ENCODE peak calls at places on chromosome 15, in ten cellular contexts. M is HCT116, B is fibroblast of the aortic adventitia, Z is GM06990, G is PC-9, L is body of pancreas, T is A549, R is hepatocyte, D is OCI-LY7, W is spleen. J is an unnamed sample.
A peak's percentile ranks its signal among the peaks of the same experiment; 100 is the strongest.

GRCh38 chr15:77461486-77461885 is 40.8 kb downstream of the HMG20A start:
- DNase-seq in M (no peak), W (no peak), T (no peak), D (no peak), B (peak; percentile 35), L (no peak), G (no peak), Z (no peak), R (no peak), J (no peak)

GRCh38 chr15:41865490-41866055 is 26.9 kb downstream of the PLA2G4B start:
- DNase-seq in D (no peak), W (no peak), R (no peak), Z (no peak), L (no peak), B (no peak), T (no peak), M (no peak), G (no peak), J (no peak)

GRCh38 chr15:28868744-28869143 is 17.0 kb upstream of the APBA2 start:
- DNase-seq in G (no peak), B (no peak), D (no peak), Z (no peak), W (no peak), M (no peak), T (no peak), R (no peak), L (no peak), J (no peak)

GRCh38 chr15:50107591-50108408 is 11.2 kb downstream of the ATP8B4 start:
- DNase-seq in T (no peak), B (no peak), D (no peak), R (no peak), G (no peak), Z (peak; percentile 64), W (peak; percentile 76), L (peak; percentile 51), M (no peak), J (peak; percentile 72)

GRCh38 chr15:72540606-72541237 is 66.6 kb downstream of the ARIH1 start:
- DNase-seq in G (no peak), T (no peak), L (no peak), D (peak; percentile 3), M (peak; percentile 2), B (no peak), R (no peak), Z (no peak), W (no peak), J (no peak)

GRCh38 chr15:95365615-95366107 is 964.8 kb upstream of the NR2F2 start:
- DNase-seq in T (no peak), R (peak; percentile 10), G (no peak), Z (peak; percentile 20), D (no peak), L (no peak), B (peak; percentile 22), M (no peak), W (no peak), J (no peak)

GRCh38 chr15:92049290-92050008 is 195.9 kb downstream of the SLCO3A1 start:
- DNase-seq in T (no peak), D (no peak), R (no peak), Z (no peak), M (no peak), G (no peak), W (no peak), L (no peak), B (no peak), J (no peak)

GRCh38 chr15:43168192-43169107 is 16.8 kb upstream of the CCNDBP1 start:
- DNase-seq in M (no peak), G (no peak), D (no peak), T (no peak), R (no peak), W (no peak), L (peak; percentile 14), Z (no peak), B (peak; percentile 38), J (no peak)

GRCh38 chr15:75672646-75673425 is 25.1 kb downstream of the SNX33 start:
- DNase-seq in T (peak; percentile 32), D (no peak), R (peak; percentile 81), M (no peak), W (no peak), L (no peak), B (peak; percentile 81), Z (no peak), G (peak; percentile 81), J (no peak)

GRCh38 chr15:42984534-42985034 is 64.0 kb upstream of the TTBK2 start:
- DNase-seq in D (no peak), B (no peak), M (no peak), T (no peak), W (no peak), L (no peak), Z (no peak), R (no peak), G (no peak), J (no peak)

GRCh38 chr15:44729394-44729913 is 6.9 kb upstream of the TRIM69 start:
- DNase-seq in T (no peak), R (no peak), B (peak; percentile 44), D (peak; percentile 72), L (no peak), G (no peak), M (no peak), Z (no peak), W (peak; percentile 89), J (no peak)

GRCh38 chr15:45287400-45287799 is 35.4 kb downstream of the SLC28A2 start:
- DNase-seq in T (no peak), L (no peak), D (no peak), R (no peak), M (no peak), G (no peak), B (no peak), W (no peak), Z (no peak), J (no peak)

GRCh38 chr15:88091444-88092016 is 165.0 kb downstream of the NTRK3 start:
- DNase-seq in Z (no peak), T (no peak), B (no peak), R (peak; percentile 61), D (no peak), L (no peak), G (no peak), W (no peak), M (no peak), J (peak; percentile 4)

GRCh38 chr15:90889313-90889730 is 5.0 kb downstream of the FES start:
- DNase-seq in L (no peak), G (no peak), T (no peak), W (peak; percentile 75), B (no peak), Z (no peak), M (no peak), R (no peak), D (no peak), J (no peak)

GRCh38 chr15:88440021-88440420 is 27.2 kb downstream of the MRPL46 start:
- DNase-seq in T (peak; percentile 42), R (no peak), W (no peak), B (peak; percentile 52), G (peak; percentile 67), D (no peak), L (no peak), Z (no peak), M (no peak), J (no peak)

GRCh38 chr15:91857772-91858171 is 4.3 kb downstream of the SLCO3A1 start:
- DNase-seq in M (no peak), B (no peak), D (peak; percentile 80), L (no peak), Z (peak; percentile 77), W (no peak), G (no peak), R (no peak), T (no peak), J (peak; percentile 46)

GRCh38 chr15:90181781-90182180 is 19.3 kb upstream of the SEMA4B start:
- DNase-seq in W (peak; percentile 8), B (no peak), L (no peak), M (no peak), T (no peak), R (no peak), D (no peak), G (no peak), Z (no peak), J (no peak)

GRCh38 chr15:75233504-75234190 is 24.5 kb upstream of the GOLGA6C start:
- DNase-seq in M (no peak), R (no peak), D (no peak), L (no peak), G (no peak), B (no peak), W (peak; percentile 62), Z (no peak), T (no peak), J (no peak)

GRCh38 chr15:100372695-100373036 is 30.9 kb upstream of the ADAMTS17 start:
- DNase-seq in B (no peak), L (peak; percentile 19), Z (no peak), D (no peak), W (no peak), R (no peak), G (no peak), T (no peak), M (no peak), J (no peak)
- H3K4me3 ChIP-seq in B (no peak overlapping the region), L (no peak overlapping the region), Z (no peak overlapping the region), D (no peak overlapping the region), W (no peak overlapping the region), R (peak overlapping the region; percentile 5), G (no peak overlapping the region), T (no peak overlapping the region), M (no peak overlapping the region), J (no peak overlapping the region)

GRCh38 chr15:101181349-101181748 is 70.5 kb downstream of the CHSY1 start:
- DNase-seq in B (no peak), D (no peak), T (no peak), W (no peak), G (no peak), M (no peak), Z (no peak), R (no peak), L (no peak), J (no peak)
- TF ChIP-seq CTCF in B (peak; percentile 3), D (no peak), T (no peak), W (no peak), G (no peak), M (no peak), Z (no peak), R (no peak), L (no peak), J (no peak)

GRCh38 chr15:56734013-56734625 is 810 bp upstream of the ZNF280D start:
- DNase-seq in M (no peak), W (no peak), T (peak; percentile 36), B (no peak), R (no peak), D (peak; percentile 41), Z (no peak), G (peak; percentile 63), L (peak; percentile 7), J (no peak)
- H3K4me3 ChIP-seq in M (no peak overlapping the region), W (peak overlapping the region; percentile 56), T (peak overlapping the region; percentile 55), B (no peak overlapping the region), R (no peak overlapping the region), D (no peak overlapping the region), Z (no peak overlapping the region), G (peak overlapping the region; percentile 88), L (no peak overlapping the region), J (no peak overlapping the region)

DNA sequence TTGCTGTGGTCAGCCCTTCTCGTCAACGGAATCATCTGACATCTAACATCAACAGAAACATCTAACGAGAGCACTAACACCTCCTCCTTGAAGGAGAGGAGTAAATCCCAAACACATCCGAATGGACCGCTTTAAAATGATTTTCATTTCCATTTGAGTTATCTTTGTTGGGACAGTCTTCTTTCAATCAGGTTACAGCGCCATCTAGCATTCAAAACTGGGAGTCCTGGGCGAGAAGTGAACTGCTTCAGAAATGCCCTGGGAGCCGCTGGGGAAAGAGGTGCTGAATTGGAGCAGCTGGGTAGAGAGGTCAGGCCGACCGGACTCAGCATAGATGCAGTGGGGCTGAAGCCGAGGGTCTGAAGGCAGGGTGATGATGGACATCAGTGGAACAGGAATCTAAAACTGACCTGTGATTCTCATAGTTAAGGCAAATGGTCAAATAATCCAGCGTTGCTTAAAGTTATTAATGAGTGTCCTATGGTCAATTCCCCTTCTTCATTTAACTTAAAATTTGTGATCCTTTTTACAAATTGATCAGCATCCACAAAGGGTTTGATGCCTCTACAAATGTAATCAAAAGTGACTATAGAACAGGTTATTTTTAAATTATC is 170.0 kb upstream of the NDN start:
- DNase-seq in R (peak; percentile 71), W (no peak), G (no peak), L (peak; percentile 56), T (peak; percentile 63), D (no peak), M (no peak), Z (no peak), B (no peak), J (no peak)
- TF ChIP-seq CTCF in R (peak; percentile 57), W (no peak), G (peak; percentile 56), L (peak; percentile 56), T (peak; percentile 52), D (peak; percentile 67), M (no peak), Z (no peak), B (no peak), J (no peak)